ENCODE peak calls at places on chromosomes 13 and 19, in four cellular contexts. J is K562, H is SK-N-SH, C is GM12878. X is an unnamed sample.

GRCh38 chr13:51453959-51454703 is 1.3 kb upstream of the INTS6 start:
- DNase-seq in J (peak), H (peak), C (no peak), X (no peak)

GRCh38 chr13:52780092-52780491 is 40.5 kb upstream of the CNMD start:
- DNase-seq in J (no peak), H (no peak), C (no peak), X (no peak)

GRCh38 chr19:4795400-4795799 is 3.9 kb downstream of the FEM1A start:
- DNase-seq in J (no peak), H (no peak), C (no peak), X (no peak)

GRCh38 chr19:5131031-5131865 is 162.3 kb downstream of the KDM4B start:
- DNase-seq in J (peak), H (no peak), C (peak), X (peak)

GRCh38 chr19:22545751-22546150 is 88.4 kb upstream of the ZNF492 start:
- DNase-seq in J (peak), H (peak), C (no peak), X (peak)

GRCh38 chr13:43143591-43143990 is 120.2 kb downstream of the DNAJC15 start:
- DNase-seq in J (no peak), H (no peak), C (no peak), X (no peak)

GRCh38 chr19:33677745-33678426 is 56.1 kb downstream of the CHST8 start:
- DNase-seq in J (peak), H (no peak), C (no peak), X (peak)

GRCh38 chr13:40189426-40189825 is 477.0 kb downstream of the FOXO1 start:
- DNase-seq in J (no peak), H (no peak), C (no peak), X (no peak)

GRCh38 chr13:29161653-29162052 is 341.5 kb downstream of the MTUS2 start:
- DNase-seq in J (no peak), H (no peak), C (no peak), X (no peak)

GRCh38 chr13:76904507-76904906 is 18.3 kb upstream of the KCTD12 start:
- DNase-seq in J (no peak), H (no peak), C (no peak), X (no peak)

GRCh38 chr13:91406619-91407018 is 8.2 kb downstream of the GPC5 start:
- DNase-seq in J (peak), H (peak), C (no peak), X (peak)

GRCh38 chr19:28840891-28841290 is 372.1 kb downstream of the UQCRFS1 start:
- DNase-seq in J (no peak), H (no peak), C (no peak), X (no peak)

DNA sequence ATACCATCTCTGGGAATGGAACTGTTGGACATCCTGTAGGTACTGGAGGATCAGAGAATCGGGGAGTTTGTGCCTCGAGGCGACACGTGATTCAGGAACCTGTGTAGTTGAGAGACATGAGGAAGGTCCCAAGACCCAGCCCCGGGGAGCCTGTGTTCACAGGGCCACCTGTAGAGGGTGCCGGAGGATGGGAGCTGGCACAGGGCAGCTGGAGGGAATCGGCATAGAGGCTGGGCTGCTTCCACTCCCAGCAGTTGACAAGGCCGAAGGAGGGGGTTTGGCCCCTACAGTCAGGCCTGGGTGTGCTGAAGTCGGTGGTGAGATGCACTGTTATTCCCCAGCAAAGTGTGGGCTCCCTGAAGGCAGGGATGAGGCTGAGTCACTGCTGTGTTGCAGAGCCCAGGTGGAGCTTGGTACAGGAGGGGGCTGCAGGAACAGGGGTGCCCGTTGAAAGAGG is 2.5 kb upstream of the ISYNA1 start:
- DNase-seq in J (no peak), H (peak), C (no peak), X (peak)
- TF ChIP-seq USF1 in J (peak), H (no peak), C (no peak), X (no peak)

GRCh38 chr13:94617389-94618000 is 15.8 kb downstream of the GPR180 start:
- DNase-seq in J (peak), H (peak), C (no peak), X (no peak)

DNA sequence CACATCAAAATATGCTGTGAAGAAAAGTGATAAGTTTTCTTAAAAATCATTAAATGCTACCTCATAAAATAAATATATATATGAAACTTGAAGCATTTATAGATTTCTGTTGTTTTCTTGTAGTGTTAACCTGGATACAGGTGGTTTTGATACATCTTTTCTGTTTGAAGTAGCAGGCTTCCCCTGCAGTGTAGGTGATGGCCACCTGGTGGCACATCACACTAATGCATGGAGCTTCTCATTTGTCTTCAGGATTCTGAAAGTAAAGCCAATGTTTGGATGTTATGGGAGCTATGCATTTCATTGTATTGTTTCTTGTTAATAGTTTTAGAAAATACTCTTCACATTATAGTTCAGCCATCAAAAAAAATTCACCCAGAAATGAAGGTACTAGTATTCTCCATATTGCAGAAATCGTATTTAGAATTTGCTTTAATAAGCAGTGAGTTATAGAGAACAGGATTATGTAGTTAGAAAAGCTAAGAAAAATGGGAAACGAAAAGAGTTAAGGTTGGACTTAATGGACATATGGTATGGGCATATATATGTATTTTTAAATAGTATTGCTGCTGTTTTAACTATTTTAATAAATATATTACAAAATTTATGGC is 18.7 kb downstream of the GPR180 start:
- DNase-seq in J (peak), H (peak), C (no peak), X (peak)
- TF ChIP-seq USF1 in J (no peak), H (no peak), C (no peak), X (no peak)

DNA sequence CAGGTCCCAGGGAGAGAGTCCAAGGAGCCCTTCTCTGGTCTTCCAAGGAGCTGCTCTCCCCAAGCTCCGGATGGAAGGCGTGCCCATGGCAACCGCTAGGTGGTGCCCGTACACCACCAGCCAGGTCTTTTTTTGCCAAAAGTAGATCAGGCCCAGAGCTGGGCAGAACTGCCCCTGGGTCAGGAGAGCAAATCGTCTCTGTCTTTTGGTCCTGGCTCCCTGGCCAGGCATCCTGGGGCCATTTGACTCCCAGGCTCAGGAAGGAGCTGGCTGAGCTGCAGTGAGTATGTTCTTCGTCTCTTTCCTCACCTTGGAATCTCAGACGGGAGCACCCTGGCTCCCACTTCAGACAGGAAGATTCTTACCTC is 24.6 kb upstream of the BCL3 start:
- DNase-seq in J (peak), H (peak), C (peak), X (peak)
- TF ChIP-seq USF1 in J (no peak), H (no peak), C (no peak), X (no peak)

DNA sequence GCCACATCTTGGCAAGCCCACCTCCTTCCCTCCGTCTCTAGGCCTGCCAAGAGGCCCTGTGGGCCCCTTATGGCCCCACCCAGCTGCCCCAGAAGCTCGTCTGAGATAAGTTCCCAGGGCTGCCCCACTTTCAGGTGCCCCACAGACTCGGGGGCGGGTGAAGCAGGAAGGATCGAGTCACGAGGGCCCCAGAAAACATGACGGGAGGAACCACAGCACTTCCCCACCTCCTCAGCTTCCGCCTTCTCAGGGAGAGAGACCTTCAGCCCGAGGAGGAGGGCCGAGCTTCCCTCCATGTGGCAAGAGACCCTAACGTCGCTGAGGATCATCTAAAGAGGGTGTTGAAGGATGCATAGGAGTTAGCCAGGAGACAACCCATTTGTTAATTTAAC is 4.5 kb upstream of the IL12RB1 start:
- DNase-seq in J (peak), H (no peak), C (peak), X (no peak)
- TF ChIP-seq USF1 in J (peak), H (no peak), C (peak), X (no peak)

DNA sequence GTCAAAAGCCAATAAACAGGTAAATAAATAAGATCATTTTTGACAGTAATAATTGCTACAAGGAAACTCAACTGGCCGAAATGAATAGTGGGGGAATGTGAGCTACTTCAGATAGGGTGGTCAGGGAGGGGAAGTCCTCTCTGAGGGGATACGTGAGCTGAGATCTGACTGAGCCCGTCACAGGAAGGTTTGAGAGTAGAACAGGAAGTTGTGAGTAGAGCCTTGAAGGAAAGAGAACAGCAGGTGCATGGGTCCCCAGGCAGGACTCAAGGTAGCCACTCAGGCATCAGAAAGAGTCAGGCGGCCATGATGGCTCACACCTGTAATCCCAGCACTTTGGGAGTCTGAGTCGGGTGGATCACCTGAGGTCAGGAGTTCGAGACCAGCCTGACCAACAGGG is 6.3 kb downstream of the IRGQ start:
- DNase-seq in J (no peak), H (no peak), C (no peak), X (no peak)
- TF ChIP-seq USF1 in J (no peak), H (no peak), C (no peak), X (no peak)